ENCODE peak calls at places on chromosomes 2 and 18, in seven cellular contexts. One of them, this sample, is unnamed.

GRCh38 chr2:54595999-54596903 is 127.2 kb upstream of the EML6 start:
- DNase-seq in left lobe of liver: peak
- DNase-seq in non-pigmented ciliary epithelial cell: no peak
- DNase-seq in cardiac fibroblast: peak
- DNase-seq in HTR-8/SVneo: no peak
- DNase-seq in stimulated activated CD8-positive, alpha-beta memory T cell treated with anti-CD3 and anti-CD28 coated beads, Interleukin-15, amount 100 ng/mL, for 48 hours: no peak
- DNase-seq in CD8-positive, alpha-beta memory T cell: no peak
- DNase-seq in this sample: no peak

GRCh38 chr18:75984853-75985252 is 510.2 kb downstream of the ZNF516 start:
- DNase-seq in cardiac fibroblast: no peak
- DNase-seq in CD8-positive, alpha-beta memory T cell: no peak
- DNase-seq in left lobe of liver: no peak
- DNase-seq in HTR-8/SVneo: no peak
- DNase-seq in non-pigmented ciliary epithelial cell: no peak
- DNase-seq in stimulated activated CD8-positive, alpha-beta memory T cell treated with anti-CD3 and anti-CD28 coated beads, Interleukin-15, amount 100 ng/mL, for 48 hours: no peak
- DNase-seq in this sample: no peak

GRCh38 chr2:28217042-28217740 is 175.5 kb upstream of the FOSL2 start:
- DNase-seq in left lobe of liver: no peak
- DNase-seq in stimulated activated CD8-positive, alpha-beta memory T cell treated with anti-CD3 and anti-CD28 coated beads, Interleukin-15, amount 100 ng/mL, for 48 hours: no peak
- DNase-seq in HTR-8/SVneo: no peak
- DNase-seq in non-pigmented ciliary epithelial cell: no peak
- DNase-seq in CD8-positive, alpha-beta memory T cell: no peak
- DNase-seq in cardiac fibroblast: no peak
- DNase-seq in this sample: no peak

GRCh38 chr18:32530947-32531651 is 60.4 kb upstream of the GAREM1 start:
- DNase-seq in stimulated activated CD8-positive, alpha-beta memory T cell treated with anti-CD3 and anti-CD28 coated beads, Interleukin-15, amount 100 ng/mL, for 48 hours: no peak
- DNase-seq in HTR-8/SVneo: no peak
- DNase-seq in left lobe of liver: no peak
- DNase-seq in cardiac fibroblast: peak
- DNase-seq in CD8-positive, alpha-beta memory T cell: no peak
- DNase-seq in non-pigmented ciliary epithelial cell: peak
- DNase-seq in this sample: no peak

GRCh38 chr2:85326406-85326945 is 1.3 kb downstream of the TGOLN2 start:
- DNase-seq in left lobe of liver: no peak
- DNase-seq in non-pigmented ciliary epithelial cell: no peak
- DNase-seq in HTR-8/SVneo: no peak
- DNase-seq in stimulated activated CD8-positive, alpha-beta memory T cell treated with anti-CD3 and anti-CD28 coated beads, Interleukin-15, amount 100 ng/mL, for 48 hours: no peak
- DNase-seq in cardiac fibroblast: peak
- DNase-seq in CD8-positive, alpha-beta memory T cell: peak
- DNase-seq in this sample: peak

GRCh38 chr2:18149660-18150246 is 271.3 kb downstream of the KCNS3 start:
- DNase-seq in stimulated activated CD8-positive, alpha-beta memory T cell treated with anti-CD3 and anti-CD28 coated beads, Interleukin-15, amount 100 ng/mL, for 48 hours: no peak
- DNase-seq in HTR-8/SVneo: peak
- DNase-seq in cardiac fibroblast: peak
- DNase-seq in non-pigmented ciliary epithelial cell: no peak
- DNase-seq in left lobe of liver: no peak
- DNase-seq in CD8-positive, alpha-beta memory T cell: no peak
- DNase-seq in this sample: peak

GRCh38 chr2:17877811-17878221 is 651 bp upstream of the KCNS3 start:
- DNase-seq in left lobe of liver: no peak
- DNase-seq in HTR-8/SVneo: no peak
- DNase-seq in CD8-positive, alpha-beta memory T cell: no peak
- DNase-seq in cardiac fibroblast: peak
- DNase-seq in non-pigmented ciliary epithelial cell: no peak
- DNase-seq in stimulated activated CD8-positive, alpha-beta memory T cell treated with anti-CD3 and anti-CD28 coated beads, Interleukin-15, amount 100 ng/mL, for 48 hours: no peak
- DNase-seq in this sample: no peak

GRCh38 chr2:218398437-218399390 is 954 bp upstream of the CTDSP1 start:
- DNase-seq in stimulated activated CD8-positive, alpha-beta memory T cell treated with anti-CD3 and anti-CD28 coated beads, Interleukin-15, amount 100 ng/mL, for 48 hours: no peak
- DNase-seq in cardiac fibroblast: peak
- DNase-seq in HTR-8/SVneo: no peak
- DNase-seq in CD8-positive, alpha-beta memory T cell: peak
- DNase-seq in left lobe of liver: peak
- DNase-seq in non-pigmented ciliary epithelial cell: no peak
- DNase-seq in this sample: peak

GRCh38 chr2:54767921-54768320 is 44.5 kb downstream of the EML6 start:
- DNase-seq in stimulated activated CD8-positive, alpha-beta memory T cell treated with anti-CD3 and anti-CD28 coated beads, Interleukin-15, amount 100 ng/mL, for 48 hours: no peak
- DNase-seq in CD8-positive, alpha-beta memory T cell: no peak
- DNase-seq in HTR-8/SVneo: peak
- DNase-seq in left lobe of liver: no peak
- DNase-seq in cardiac fibroblast: peak
- DNase-seq in non-pigmented ciliary epithelial cell: peak
- DNase-seq in this sample: peak

This sample was measured in dermis microvascular lymphatic vessel endothelial cell.